ENCODE peak calls at places on chromosome 1, in four cellular contexts. One of them, this sample, is unnamed.

GRCh38 chr1:3234956-3235355 is 166.0 kb downstream of the PRDM16 start:
- DNase-seq in K562: no peak
- DNase-seq in HepG2: no peak
- DNase-seq in A549: no peak
- DNase-seq in this sample: no peak

GRCh38 chr1:30657131-30658013 is 66.0 kb downstream of the MATN1 start:
- DNase-seq in K562: no peak
- DNase-seq in HepG2: no peak
- DNase-seq in A549: no peak
- DNase-seq in this sample: no peak

GRCh38 chr1:23592209-23592905 is 33.1 kb upstream of the ID3 start:
- DNase-seq in K562: no peak
- DNase-seq in HepG2: no peak
- DNase-seq in A549: no peak
- DNase-seq in this sample: no peak

GRCh38 chr1:43822040-43822439 is 111.6 kb upstream of the ARTN start:
- DNase-seq in K562: no peak
- DNase-seq in HepG2: no peak
- DNase-seq in A549: peak; percentile 71
- DNase-seq in this sample: peak; percentile 93

GRCh38 chr1:23801876-23802275 is 1.3 kb upstream of the GALE start:
- DNase-seq in K562: no peak
- DNase-seq in HepG2: no peak
- DNase-seq in A549: no peak
- DNase-seq in this sample: no peak

GRCh38 chr1:244239261-244239770 is 188.2 kb downstream of the ZBTB18 start:
- DNase-seq in K562: no peak
- DNase-seq in HepG2: no peak
- DNase-seq in A549: no peak
- DNase-seq in this sample: peak; percentile 45

GRCh38 chr1:40825430-40825778 is 36.8 kb downstream of the CITED4 start:
- DNase-seq in K562: no peak
- DNase-seq in HepG2: no peak
- DNase-seq in A549: no peak
- DNase-seq in this sample: no peak

GRCh38 chr1:190084552-190084951 is 393.1 kb downstream of the BRINP3 start:
- DNase-seq in K562: no peak
- DNase-seq in HepG2: peak; percentile 28
- DNase-seq in A549: no peak
- DNase-seq in this sample: no peak

GRCh38 chr1:43271186-43272118 is 1.7 kb downstream of the TMEM125 start:
- DNase-seq in K562: no peak
- DNase-seq in HepG2: no peak
- DNase-seq in A549: no peak
- DNase-seq in this sample: peak; percentile 4

GRCh38 chr1:55053265-55053954 is 14.1 kb downstream of the PCSK9 start:
- DNase-seq in K562: no peak
- DNase-seq in HepG2: peak; percentile 42
- DNase-seq in A549: no peak
- DNase-seq in this sample: no peak
- TF ChIP-seq MAFK in K562: no peak
- TF ChIP-seq MAFK in HepG2: no peak
- TF ChIP-seq MAFK in A549: no peak
- TF ChIP-seq MAFK in this sample: no peak

DNA sequence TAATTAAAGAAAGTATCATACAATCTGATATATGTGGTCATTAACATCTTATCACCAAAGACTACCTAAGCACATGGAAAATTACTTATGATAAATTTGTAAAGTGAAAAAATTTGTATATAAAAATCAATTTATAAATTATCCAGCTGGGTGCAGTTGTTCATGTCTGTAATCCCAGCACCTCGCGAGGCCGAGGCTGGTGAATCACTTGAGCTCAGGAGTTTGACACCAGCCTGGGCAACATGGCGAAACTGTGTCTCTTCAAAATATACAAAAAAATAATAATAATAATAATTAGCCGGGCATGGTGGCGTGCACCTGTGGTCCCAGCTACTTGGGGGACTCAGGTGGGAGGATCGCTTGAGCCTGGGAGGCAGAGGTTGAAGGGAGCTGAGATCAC is 82.8 kb upstream of the SYT6 start:
- DNase-seq in K562: no peak
- DNase-seq in HepG2: no peak
- DNase-seq in A549: no peak
- DNase-seq in this sample: no peak
- TF ChIP-seq SMC3 in K562: no peak
- TF ChIP-seq SMC3 in HepG2: no peak
- TF ChIP-seq SMC3 in A549: no peak
- TF ChIP-seq SMC3 in this sample: no peak

DNA sequence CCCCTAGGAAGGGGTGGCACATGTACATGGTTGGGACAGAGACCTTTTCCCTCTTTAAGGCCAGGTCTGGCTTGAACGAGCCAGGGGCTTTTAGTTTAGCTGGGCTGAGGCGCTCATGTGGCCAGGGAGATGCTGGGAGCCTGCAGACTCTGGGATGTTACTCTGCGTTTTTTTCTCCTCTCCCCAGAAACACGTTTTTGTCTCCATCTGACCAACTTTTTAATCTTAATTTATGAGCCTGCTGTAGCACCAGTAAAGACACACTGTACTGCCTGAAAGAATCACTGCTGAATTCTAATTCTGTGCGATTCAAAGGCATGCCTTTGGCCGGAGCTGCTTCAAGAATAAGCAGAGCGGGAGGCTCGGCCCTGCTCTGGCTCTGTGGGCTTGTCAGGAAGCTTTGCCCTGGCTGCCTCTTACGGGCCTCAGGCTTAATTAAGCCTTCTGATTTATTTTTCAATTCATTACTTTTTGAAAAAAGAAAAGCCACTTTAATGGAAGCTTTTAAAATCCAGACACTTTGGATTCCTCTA is 129.5 kb downstream of the CAMTA1 start:
- DNase-seq in K562: no peak
- DNase-seq in HepG2: no peak
- DNase-seq in A549: no peak
- DNase-seq in this sample: no peak
- TF ChIP-seq MAFK in K562: no peak
- TF ChIP-seq MAFK in HepG2: no peak
- TF ChIP-seq MAFK in A549: no peak
- TF ChIP-seq MAFK in this sample: no peak

DNA sequence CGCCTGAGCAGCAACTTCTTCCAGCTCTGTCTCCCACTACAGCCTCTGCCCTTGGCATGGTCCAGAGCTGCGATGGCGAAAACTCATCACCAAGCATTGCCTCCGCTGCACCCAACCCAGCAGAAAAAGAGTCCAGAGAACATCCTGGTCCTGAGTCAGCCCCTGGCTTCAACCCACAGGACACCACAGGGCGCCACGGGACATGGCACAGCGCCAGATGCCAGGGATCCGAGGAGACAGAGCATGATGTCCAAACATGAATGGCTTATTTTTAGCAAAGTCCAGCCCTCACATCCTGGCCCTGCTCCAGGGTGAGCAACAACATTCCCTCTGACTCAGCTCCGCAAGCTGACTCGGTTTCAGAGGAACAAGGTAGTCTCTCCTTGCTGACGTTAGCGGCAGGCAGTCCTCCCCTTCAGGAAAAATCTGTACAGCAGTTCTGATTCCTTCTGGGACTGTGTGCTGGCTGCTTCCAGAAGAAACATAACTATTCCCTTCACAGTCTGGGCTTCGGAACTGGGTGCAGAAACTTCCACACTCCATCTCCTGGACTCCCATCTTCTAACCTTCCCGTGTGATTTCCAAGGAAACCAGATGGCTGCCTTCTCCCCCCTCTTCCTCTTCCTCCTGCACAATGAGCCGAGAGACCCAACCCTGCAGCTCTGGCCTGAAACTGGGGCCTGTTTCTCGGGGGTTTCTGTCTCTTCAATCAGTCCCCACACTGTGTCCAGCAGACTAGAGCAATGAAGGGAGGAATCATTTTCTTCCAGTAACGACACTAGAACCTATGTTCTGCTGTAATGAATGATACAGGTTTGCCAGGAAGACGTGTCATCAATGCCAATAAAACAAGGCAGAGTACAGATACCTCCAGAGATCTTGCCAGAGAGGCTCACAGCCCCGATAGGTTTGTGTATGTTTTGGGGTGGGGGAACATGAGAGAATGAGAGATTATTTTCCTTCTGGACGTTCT is 131.2 kb downstream of the TOMM20 start:
- DNase-seq in K562: no peak
- DNase-seq in HepG2: peak; percentile 94
- DNase-seq in A549: peak; percentile 98
- DNase-seq in this sample: peak; percentile 99
- TF ChIP-seq SMC3 in K562: no peak
- TF ChIP-seq SMC3 in HepG2: no peak
- TF ChIP-seq SMC3 in A549: peak; percentile 78
- TF ChIP-seq SMC3 in this sample: peak; percentile 3

This sample was measured in IMR-90.